ENCODE peak calls at places on chromosomes 5 and 9, in five cellular contexts. One of them, this sample, is unnamed.

GRCh38 chr9:108057421-108058136 is 568.0 kb upstream of the KLF4 start:
- DNase-seq in activated gamma-delta T cell: no peak
- DNase-seq in NCI-H1417: no peak
- DNase-seq in NCI-H1694 treated with DMSO at 0.1 percent for 48 hours: no peak
- DNase-seq in stromal cell of bone marrow: peak; percentile 95
- DNase-seq in this sample: peak; percentile 18

GRCh38 chr9:127955294-127956015 is 17.8 kb upstream of the DPM2 start:
- DNase-seq in activated gamma-delta T cell: no peak
- DNase-seq in NCI-H1694 treated with DMSO at 0.1 percent for 48 hours: peak; percentile 60
- DNase-seq in stromal cell of bone marrow: no peak
- DNase-seq in NCI-H1417: peak; percentile 96
- DNase-seq in this sample: peak; percentile 49

GRCh38 chr5:116453920-116454319 is 120.7 kb downstream of the SEMA6A start:
- DNase-seq in stromal cell of bone marrow: no peak
- DNase-seq in activated gamma-delta T cell: no peak
- DNase-seq in NCI-H1694 treated with DMSO at 0.1 percent for 48 hours: no peak
- DNase-seq in NCI-H1417: peak; percentile 21
- DNase-seq in this sample: no peak

GRCh38 chr5:143757116-143757515 is 54.8 kb upstream of the HMHB1 start:
- DNase-seq in stromal cell of bone marrow: no peak
- DNase-seq in activated gamma-delta T cell: no peak
- DNase-seq in NCI-H1694 treated with DMSO at 0.1 percent for 48 hours: no peak
- DNase-seq in NCI-H1417: no peak
- DNase-seq in this sample: no peak

GRCh38 chr5:20109326-20109725 is 121.3 kb upstream of the CDH18 start:
- DNase-seq in stromal cell of bone marrow: no peak
- DNase-seq in NCI-H1417: no peak
- DNase-seq in activated gamma-delta T cell: no peak
- DNase-seq in NCI-H1694 treated with DMSO at 0.1 percent for 48 hours: no peak
- DNase-seq in this sample: no peak

GRCh38 chr5:81558188-81558587 is 164.3 kb upstream of the ACOT12 start:
- DNase-seq in stromal cell of bone marrow: no peak
- DNase-seq in activated gamma-delta T cell: no peak
- DNase-seq in NCI-H1694 treated with DMSO at 0.1 percent for 48 hours: no peak
- DNase-seq in NCI-H1417: no peak
- DNase-seq in this sample: no peak

GRCh38 chr9:4836676-4837075 is 43.9 kb downstream of the RCL1 start:
- DNase-seq in NCI-H1417: no peak
- DNase-seq in stromal cell of bone marrow: no peak
- DNase-seq in activated gamma-delta T cell: no peak
- DNase-seq in NCI-H1694 treated with DMSO at 0.1 percent for 48 hours: no peak
- DNase-seq in this sample: no peak

GRCh38 chr9:123322771-123323481 is 33.1 kb upstream of the CRB2 start:
- DNase-seq in NCI-H1417: no peak
- DNase-seq in activated gamma-delta T cell: peak; percentile 36
- DNase-seq in stromal cell of bone marrow: no peak
- DNase-seq in NCI-H1694 treated with DMSO at 0.1 percent for 48 hours: no peak
- DNase-seq in this sample: no peak

GRCh38 chr9:16213781-16214515 is 656.5 kb downstream of the BNC2 start:
- DNase-seq in stromal cell of bone marrow: peak; percentile 98
- DNase-seq in activated gamma-delta T cell: no peak
- DNase-seq in NCI-H1417: no peak
- DNase-seq in NCI-H1694 treated with DMSO at 0.1 percent for 48 hours: no peak
- DNase-seq in this sample: no peak

GRCh38 chr9:97397220-97397619 is 14.7 kb upstream of the TDRD7 start:
- DNase-seq in activated gamma-delta T cell: no peak
- DNase-seq in stromal cell of bone marrow: peak; percentile 18
- DNase-seq in NCI-H1694 treated with DMSO at 0.1 percent for 48 hours: no peak
- DNase-seq in NCI-H1417: no peak
- DNase-seq in this sample: no peak

This sample was measured in OCI-M1.